ENCODE peak calls at places on chromosome 3, in four cellular contexts. A is fibroblast of pulmonary artery, L is left lung, R is fibroblast of villous mesenchyme. X is an unnamed sample.

GRCh38 chr3:41997702-41998551 is 36.0 kb upstream of the ULK4 start:
- DNase-seq in A (peak), L (no peak), R (no peak), X (peak)

GRCh38 chr3:129592362-129593150 is 13.9 kb downstream of the PLXND1 start:
- DNase-seq in R (peak), A (no peak), L (peak), X (peak)

GRCh38 chr3:46705751-46706572 is 4.8 kb downstream of the TMIE start:
- DNase-seq in R (peak), A (peak), L (peak), X (peak)

GRCh38 chr3:46565607-46566039 is 479 bp downstream of the LRRC2 start:
- DNase-seq in L (no peak), R (no peak), A (no peak), X (no peak)

GRCh38 chr3:106193876-106194275 is 325.1 kb upstream of the CBLB start:
- DNase-seq in A (no peak), R (peak), L (no peak), X (no peak)

GRCh38 chr3:169365993-169366915 is 297.3 kb downstream of the MECOM start:
- DNase-seq in A (no peak), R (no peak), L (no peak), X (no peak)

GRCh38 chr3:134366928-134367352 is 7.3 kb downstream of the AMOTL2 start:
- DNase-seq in A (no peak), L (peak), R (no peak), X (no peak)

GRCh38 chr3:88985491-88985890 is 121.9 kb upstream of the EPHA3 start:
- DNase-seq in A (no peak), L (no peak), R (peak), X (no peak)

GRCh38 chr3:148990211-148990610 is 1.1 kb upstream of the GYG1 start:
- DNase-seq in A (no peak), L (no peak), R (no peak), X (no peak)

GRCh38 chr3:66115858-66116654 is 77.3 kb upstream of the MAGI1 start:
- DNase-seq in A (peak), R (peak), L (peak), X (peak)

GRCh38 chr3:42701371-42702065 is 1.1 kb downstream of the HHATL start:
- DNase-seq in L (peak), A (peak), R (peak), X (peak)

GRCh38 chr3:148077318-148077923 is 620.3 kb upstream of the AGTR1 start:
- DNase-seq in A (peak), L (no peak), R (peak), X (peak)

GRCh38 chr3:138465927-138466326 is 31.5 kb downstream of the ESYT3 start:
- DNase-seq in L (no peak), R (no peak), A (peak), X (peak)

GRCh38 chr3:133038089-133038730 is at the start of gene TMEM108:
- DNase-seq in A (peak), R (peak), L (peak), X (peak)
- H3K4me3 ChIP-seq in A (peak), R (peak), L (peak), X (peak)

GRCh38 chr3:127674099-127674792 is 1.5 kb downstream of the ABTB1 start:
- DNase-seq in L (peak), A (no peak), R (no peak), X (no peak)
- H3K4me3 ChIP-seq in L (peak), A (peak), R (peak), X (peak)

GRCh38 chr3:27712136-27713065 is 9.7 kb downstream of the EOMES start:
- DNase-seq in A (peak), L (peak), R (peak), X (peak)

GRCh38 chr3:27714101-27714526 is 8.0 kb downstream of the EOMES start:
- DNase-seq in R (no peak), L (no peak), A (no peak), X (no peak)

GRCh38 chr3:27713435-27713880 is 8.7 kb downstream of the EOMES start:
- DNase-seq in A (no peak), L (no peak), R (no peak), X (no peak)

GRCh38 chr3:27714692-27715453 is 7.2 kb downstream of the EOMES start:
- DNase-seq in A (no peak), L (no peak), R (no peak), X (no peak)

DNA sequence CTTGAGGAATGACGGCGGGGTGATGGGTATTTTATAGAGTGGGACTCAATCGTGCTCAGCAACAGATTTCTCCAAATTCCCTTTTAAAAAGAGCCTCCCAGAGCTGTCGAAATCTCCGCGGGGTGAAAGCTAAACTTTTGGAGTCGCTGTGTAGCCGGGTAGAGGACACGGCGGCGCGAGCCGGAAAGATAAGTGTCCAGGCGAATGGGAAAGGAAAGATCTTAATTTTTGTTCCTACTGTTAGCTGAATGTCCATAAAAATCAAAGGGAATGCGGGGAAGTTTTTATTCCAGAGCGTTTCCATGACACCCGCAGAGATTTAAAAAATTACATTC is 9.1 kb downstream of the EOMES start:
- DNase-seq in R (no peak), L (no peak), A (no peak), X (no peak)
- H3K4me3 ChIP-seq in R (peak), L (peak), A (peak), X (peak)

DNA sequence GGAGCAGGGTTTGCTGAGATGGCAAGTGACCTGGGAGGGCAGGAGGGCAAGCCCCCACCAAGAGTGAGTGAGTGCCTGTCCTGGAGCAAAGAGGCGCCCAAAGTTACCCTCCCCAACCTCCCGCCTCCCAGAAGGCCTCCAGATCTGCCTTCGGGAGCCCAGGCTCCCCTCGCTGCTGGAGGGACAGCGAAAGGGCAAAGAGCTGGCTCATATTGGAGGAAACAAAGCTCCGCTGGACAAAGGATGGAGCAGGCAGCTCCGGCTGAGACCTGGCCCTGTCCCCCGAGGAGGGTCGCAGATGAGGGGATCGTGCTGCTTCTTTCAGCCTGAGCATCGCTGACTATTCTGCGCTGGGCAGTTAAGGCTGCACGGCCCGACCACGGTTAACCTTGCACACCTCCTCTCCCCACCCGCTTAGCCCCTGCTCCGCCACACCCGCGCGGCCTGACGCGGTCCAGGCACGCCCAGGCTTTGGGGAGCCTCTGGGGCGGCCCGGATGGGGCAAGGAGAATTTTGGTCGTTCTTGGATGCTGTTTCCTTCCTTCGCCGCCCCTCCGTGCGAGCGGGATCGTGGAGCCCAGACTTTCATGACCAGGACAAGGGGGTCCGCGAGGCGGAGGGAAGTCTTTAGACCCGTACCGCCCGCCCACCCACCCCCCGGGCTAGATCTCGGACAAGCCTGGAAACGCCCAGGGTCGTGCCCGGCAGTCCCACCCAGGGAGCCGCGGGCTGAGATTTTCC is 651 bp downstream of the PLCD1 start:
- DNase-seq in R (no peak), A (no peak), L (no peak), X (no peak)
- H3K4me3 ChIP-seq in R (peak), A (peak), L (peak), X (peak)

DNA sequence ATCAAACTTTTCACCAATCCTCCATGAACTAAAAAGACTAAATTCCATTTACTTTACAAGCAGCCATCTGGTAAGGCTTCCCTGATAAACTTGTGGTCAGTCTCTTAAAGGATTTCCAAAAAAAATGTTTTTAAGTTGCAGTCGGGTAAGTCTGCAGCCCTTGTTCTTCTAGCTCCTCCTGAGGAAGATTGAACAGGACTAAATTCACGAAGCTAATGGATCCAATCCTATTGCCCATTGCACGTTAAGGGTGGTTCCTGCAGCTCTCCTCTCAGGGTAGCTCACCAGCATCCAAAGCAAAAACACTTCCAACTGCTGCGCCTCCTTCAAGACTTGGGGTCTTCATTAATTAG is 2.8 kb downstream of the HES1 start:
- DNase-seq in L (no peak), R (peak), A (no peak), X (no peak)
- H3K4me3 ChIP-seq in L (peak), R (peak), A (peak), X (peak)

DNA sequence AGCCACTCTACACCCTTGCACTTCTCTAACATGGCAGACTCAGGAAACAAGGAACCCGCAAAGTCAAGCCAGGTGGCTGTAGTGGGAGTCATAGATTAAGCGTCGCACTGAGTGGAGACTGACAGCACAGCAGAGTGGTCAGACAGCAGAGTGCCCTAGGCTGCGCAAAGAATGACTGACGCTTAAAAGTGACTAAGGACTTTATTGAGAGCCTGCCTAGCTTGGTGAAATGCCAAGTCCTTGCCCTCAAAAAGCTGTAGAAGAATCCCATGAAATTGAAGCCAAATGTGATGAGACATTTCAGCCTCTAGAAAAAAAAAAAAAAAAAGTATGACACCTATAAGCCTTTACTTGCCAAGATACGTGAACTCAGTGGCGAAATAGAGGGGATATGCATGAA is 30.2 kb downstream of the NCEH1 start:
- DNase-seq in R (no peak), L (no peak), A (no peak), X (peak)
- H3K4me3 ChIP-seq in R (no peak), L (no peak), A (no peak), X (no peak)

GRCh38 chr3:127044996-127045395 is 62.1 kb downstream of the PLXNA1 start:
- DNase-seq in L (peak), R (no peak), A (no peak), X (no peak)
- H3K4me3 ChIP-seq in L (no peak), R (no peak), A (no peak), X (no peak)

GRCh38 chr3:158103131-158103955 is 2.9 kb downstream of the SHOX2 start:
- DNase-seq in L (no peak), R (no peak), A (no peak), X (no peak)
- H3K4me3 ChIP-seq in L (peak), R (no peak), A (peak), X (peak)

GRCh38 chr3:161559177-161559998 is 62.8 kb downstream of the OTOL1 start:
- DNase-seq in L (no peak), R (peak), A (peak), X (peak)
- H3K4me3 ChIP-seq in L (no peak), R (no peak), A (no peak), X (no peak)

GRCh38 chr3:120093119-120093922 is 926 bp downstream of the GSK3B start:
- DNase-seq in L (no peak), A (peak), R (peak), X (peak)

GRCh38 chr3:120089089-120089488 is 5.2 kb downstream of the GSK3B start:
- DNase-seq in L (no peak), R (no peak), A (no peak), X (no peak)

GRCh38 chr3:120092444-120092843 is 1.8 kb downstream of the GSK3B start:
- DNase-seq in L (no peak), R (no peak), A (no peak), X (no peak)

GRCh38 chr3:120088622-120089021 is 5.6 kb downstream of the GSK3B start:
- DNase-seq in A (no peak), L (no peak), R (no peak), X (no peak)

GRCh38 chr3:120090422-120090821 is 3.8 kb downstream of the GSK3B start:
- DNase-seq in L (no peak), R (no peak), A (no peak), X (no peak)
- H3K4me3 ChIP-seq in L (peak), R (peak), A (peak), X (peak)